ENCODE peak calls at places on chromosomes 1 and 21, in five cellular contexts. A is NCI-H1436 treated with DMSO at 0.1 percent for 48 hours; X is NCI-H1694 treated with DMSO at 0.1 percent for 48 hours; Y is GM12865; T is stimulated activated CD4-positive, alpha-beta T cell treated with anti-CD3 and anti-CD28 coated beads, Interleukin-4, amount 100 ng/mL, for 24 hours. J is an unnamed sample.

GRCh38 chr21:17576080-17576835 is 36.4 kb downstream of the BTG3 start:
- DNase-seq in T (no peak), A (no peak), Y (no peak), X (no peak), J (no peak)

GRCh38 chr1:207825719-207826556 is 74.1 kb downstream of the CD46 start:
- DNase-seq in Y (peak; percentile 98), X (no peak), T (peak; percentile 91), A (no peak), J (peak; percentile 87)

GRCh38 chr21:42209801-42210479 is 9.0 kb upstream of the ABCG1 start:
- DNase-seq in Y (no peak), A (no peak), X (no peak), T (no peak), J (no peak)

GRCh38 chr1:119712342-119713038 is 756 bp downstream of the PHGDH start:
- DNase-seq in X (peak; percentile 82), T (peak; percentile 53), A (peak; percentile 27), Y (peak; percentile 50), J (no peak)

GRCh38 chr1:230713915-230714764 is at the start of gene AGT:
- DNase-seq in Y (no peak), A (no peak), X (no peak), T (no peak), J (no peak)

GRCh38 chr1:205907794-205908193 is 35.5 kb downstream of the SLC26A9 start:
- DNase-seq in T (no peak), A (no peak), X (peak; percentile 16), Y (no peak), J (no peak)

GRCh38 chr1:2290595-2291510 is 62.7 kb downstream of the SKI start:
- DNase-seq in T (peak; percentile 82), Y (peak; percentile 76), X (no peak), A (no peak), J (peak; percentile 84)

GRCh38 chr1:65812065-65812464 is 19.4 kb downstream of the PDE4B start:
- DNase-seq in X (peak; percentile 26), A (no peak), Y (peak; percentile 95), T (peak; percentile 63), J (no peak)

GRCh38 chr21:38037416-38037815 is 121.2 kb upstream of the KCNJ6 start:
- DNase-seq in Y (no peak), T (no peak), X (no peak), A (no peak), J (no peak)

GRCh38 chr1:54800899-54801759 is at the start of gene TTC22:
- DNase-seq in A (no peak), Y (peak; percentile 77), X (no peak), T (peak; percentile 72), J (peak; percentile 67)

GRCh38 chr1:48414264-48414663 is 57.7 kb downstream of the SPATA6 start:
- DNase-seq in T (no peak), A (no peak), Y (no peak), X (no peak), J (no peak)

GRCh38 chr1:67439277-67440029 is 9.3 kb upstream of the SERBP1 start:
- DNase-seq in A (no peak), X (no peak), T (no peak), Y (no peak), J (no peak)

GRCh38 chr21:34018185-34018584 is 55.2 kb upstream of the MRPS6 start:
- DNase-seq in Y (peak; percentile 74), A (no peak), T (no peak), X (no peak), J (no peak)

GRCh38 chr1:183584155-183584554 is 6.1 kb downstream of the NCF2 start:
- DNase-seq in Y (no peak), A (no peak), X (no peak), T (no peak), J (no peak)

GRCh38 chr1:4693891-4694290 is 39.5 kb downstream of the AJAP1 start:
- DNase-seq in Y (no peak), T (no peak), A (no peak), X (no peak), J (no peak)

GRCh38 chr1:112701227-112702066 is 5.5 kb downstream of the RHOC start:
- DNase-seq in Y (no peak), X (no peak), T (no peak), A (no peak), J (no peak)

GRCh38 chr1:156025873-156026272 is 5.1 kb upstream of the SSR2 start:
- DNase-seq in Y (peak; percentile 57), T (peak; percentile 18), A (no peak), X (peak; percentile 92), J (no peak)

GRCh38 chr1:23168079-23168461 is 586 bp downstream of the LUZP1 start:
- DNase-seq in T (peak; percentile 26), A (no peak), Y (peak; percentile 41), X (no peak), J (peak; percentile 27)

GRCh38 chr1:180179162-180179957 is 24.7 kb downstream of the QSOX1 start:
- DNase-seq in Y (no peak), A (no peak), X (peak; percentile 17), T (no peak), J (no peak)

GRCh38 chr1:197144570-197145325 is 1.7 kb downstream of the ASPM start:
- DNase-seq in T (no peak), A (no peak), Y (no peak), X (no peak), J (no peak)

GRCh38 chr1:176157995-176158394 is 49.1 kb downstream of the COP1 start:
- DNase-seq in X (no peak), Y (no peak), T (no peak), A (no peak), J (no peak)

GRCh38 chr1:101302831-101303511 is 66.2 kb downstream of the S1PR1 start:
- DNase-seq in X (no peak), A (no peak), T (no peak), Y (no peak), J (no peak)

GRCh38 chr1:23868848-23869450 is 859 bp upstream of the FUCA1 start:
- DNase-seq in X (peak; percentile 39), A (no peak), Y (peak; percentile 46), T (no peak), J (no peak)

GRCh38 chr1:242002528-242002927 is 3.6 kb upstream of the MAP1LC3C start:
- DNase-seq in A (no peak), T (no peak), Y (no peak), X (no peak), J (no peak)

GRCh38 chr1:21706151-21706835 is 37.1 kb upstream of the RAP1GAP start:
- DNase-seq in A (no peak), Y (peak; percentile 18), T (no peak), X (no peak), J (no peak)

GRCh38 chr1:2204384-2205190 is 10.0 kb upstream of the FAAP20 start:
- DNase-seq in X (no peak), Y (no peak), A (no peak), T (no peak), J (peak; percentile 69)

GRCh38 chr1:17984510-17985085 is 123.0 kb upstream of the IGSF21 start:
- DNase-seq in Y (peak; percentile 48), A (no peak), X (peak; percentile 29), T (peak; percentile 6), J (no peak)

GRCh38 chr21:19461481-19462205 is 1058.1 kb upstream of the TMPRSS15 start:
- DNase-seq in Y (peak; percentile 10), A (no peak), T (no peak), X (no peak), J (no peak)

J was measured in immature natural killer cell.